ENCODE peak calls at places on chromosome 18, in four cellular contexts. One of them, this sample, is unnamed.
A peak's percentile ranks its signal among the peaks of the same experiment; 100 is the strongest.

GRCh38 chr18:37334494-37335125 is 231.0 kb downstream of the CELF4 start:
- DNase-seq in PC-9: no peak
- DNase-seq in dorsolateral prefrontal cortex: no peak
- DNase-seq in colonic mucosa: no peak
- DNase-seq in this sample: no peak

GRCh38 chr18:68267583-68267982 is 447.3 kb downstream of the TMX3 start:
- DNase-seq in PC-9: no peak
- DNase-seq in dorsolateral prefrontal cortex: no peak
- DNase-seq in colonic mucosa: no peak
- DNase-seq in this sample: no peak

GRCh38 chr18:8261651-8262091 is 347.6 kb upstream of the RAB12 start:
- DNase-seq in PC-9: no peak
- DNase-seq in dorsolateral prefrontal cortex: no peak
- DNase-seq in colonic mucosa: no peak
- DNase-seq in this sample: no peak

GRCh38 chr18:45014047-45014501 is 333.4 kb downstream of the SETBP1 start:
- DNase-seq in PC-9: peak; percentile 65
- DNase-seq in dorsolateral prefrontal cortex: peak; percentile 47
- DNase-seq in colonic mucosa: no peak
- DNase-seq in this sample: peak; percentile 43

GRCh38 chr18:75005622-75006021 is 203.3 kb downstream of the PTGR3 start:
- DNase-seq in PC-9: no peak
- DNase-seq in dorsolateral prefrontal cortex: no peak
- DNase-seq in colonic mucosa: no peak
- DNase-seq in this sample: no peak

GRCh38 chr18:35888329-35888728 is 84.2 kb upstream of the RMP24 start:
- DNase-seq in PC-9: no peak
- DNase-seq in dorsolateral prefrontal cortex: no peak
- DNase-seq in colonic mucosa: no peak
- DNase-seq in this sample: no peak

GRCh38 chr18:57737661-57738060 is 65.5 kb downstream of the ATP8B1 start:
- DNase-seq in PC-9: peak; percentile 87
- DNase-seq in dorsolateral prefrontal cortex: peak; percentile 80
- DNase-seq in colonic mucosa: no peak
- DNase-seq in this sample: peak; percentile 74

GRCh38 chr18:57819671-57820460 is 16.8 kb upstream of the ATP8B1 start:
- DNase-seq in PC-9: peak; percentile 96
- DNase-seq in dorsolateral prefrontal cortex: no peak
- DNase-seq in colonic mucosa: peak; percentile 89
- DNase-seq in this sample: peak; percentile 89

GRCh38 chr18:25464211-25464610 is 112.2 kb upstream of the ZNF521 start:
- DNase-seq in PC-9: no peak
- DNase-seq in dorsolateral prefrontal cortex: no peak
- DNase-seq in colonic mucosa: no peak
- DNase-seq in this sample: no peak

GRCh38 chr18:77124452-77124922 is 8.1 kb downstream of the MBP start:
- DNase-seq in PC-9: no peak
- DNase-seq in dorsolateral prefrontal cortex: no peak
- DNase-seq in colonic mucosa: no peak
- DNase-seq in this sample: peak; percentile 70

GRCh38 chr18:70991577-70991976 is 702.7 kb downstream of the SOCS6 start:
- DNase-seq in PC-9: no peak
- DNase-seq in dorsolateral prefrontal cortex: no peak
- DNase-seq in colonic mucosa: no peak
- DNase-seq in this sample: no peak

GRCh38 chr18:69596345-69596744 is 195.7 kb downstream of the DOK6 start:
- DNase-seq in PC-9: no peak
- DNase-seq in dorsolateral prefrontal cortex: no peak
- DNase-seq in colonic mucosa: no peak
- DNase-seq in this sample: no peak

GRCh38 chr18:3411854-3412268 is 38.1 kb upstream of the TGIF1 start:
- DNase-seq in PC-9: peak; percentile 72
- DNase-seq in dorsolateral prefrontal cortex: no peak
- DNase-seq in colonic mucosa: peak; percentile 67
- DNase-seq in this sample: peak; percentile 74

GRCh38 chr18:80033181-80034067 is 810 bp upstream of the RBFA start:
- DNase-seq in PC-9: no peak
- DNase-seq in dorsolateral prefrontal cortex: peak; percentile 73
- DNase-seq in colonic mucosa: no peak
- DNase-seq in this sample: no peak

GRCh38 chr18:75343389-75343788 is 84.1 kb downstream of the SMIM21 start:
- DNase-seq in PC-9: no peak
- DNase-seq in dorsolateral prefrontal cortex: no peak
- DNase-seq in colonic mucosa: no peak
- DNase-seq in this sample: no peak

GRCh38 chr18:2854871-2855270 is 8.1 kb downstream of the EMILIN2 start:
- DNase-seq in PC-9: no peak
- DNase-seq in dorsolateral prefrontal cortex: no peak
- DNase-seq in colonic mucosa: no peak
- DNase-seq in this sample: no peak

GRCh38 chr18:34223893-34224422 is 755 bp downstream of the NOL4 start:
- DNase-seq in PC-9: no peak
- DNase-seq in dorsolateral prefrontal cortex: no peak
- DNase-seq in colonic mucosa: no peak
- DNase-seq in this sample: no peak

GRCh38 chr18:42053188-42053781 is 98.3 kb downstream of the PIK3C3 start:
- DNase-seq in PC-9: no peak
- DNase-seq in dorsolateral prefrontal cortex: peak; percentile 35
- DNase-seq in colonic mucosa: peak; percentile 50
- DNase-seq in this sample: peak; percentile 62

GRCh38 chr18:54209471-54210180 is 14.8 kb downstream of the MBD2 start:
- DNase-seq in PC-9: no peak
- DNase-seq in dorsolateral prefrontal cortex: no peak
- DNase-seq in colonic mucosa: no peak
- DNase-seq in this sample: no peak

GRCh38 chr18:49225160-49225559 is 235.3 kb downstream of the DYM start:
- DNase-seq in PC-9: no peak
- DNase-seq in dorsolateral prefrontal cortex: no peak
- DNase-seq in colonic mucosa: no peak
- DNase-seq in this sample: no peak

GRCh38 chr18:13500227-13500865 is 226.0 kb downstream of the FAM210A start:
- DNase-seq in PC-9: no peak
- DNase-seq in dorsolateral prefrontal cortex: no peak
- DNase-seq in colonic mucosa: no peak
- DNase-seq in this sample: no peak

GRCh38 chr18:39748727-39749126 is 2183.1 kb upstream of the CELF4 start:
- DNase-seq in PC-9: no peak
- DNase-seq in dorsolateral prefrontal cortex: no peak
- DNase-seq in colonic mucosa: no peak
- DNase-seq in this sample: no peak

GRCh38 chr18:26465431-26465830 is 82.9 kb downstream of the KCTD1 start:
- DNase-seq in PC-9: no peak
- DNase-seq in dorsolateral prefrontal cortex: no peak
- DNase-seq in colonic mucosa: no peak
- DNase-seq in this sample: no peak

GRCh38 chr18:1094408-1094807 is 189.7 kb downstream of the ADCYAP1 start:
- DNase-seq in PC-9: no peak
- DNase-seq in dorsolateral prefrontal cortex: no peak
- DNase-seq in colonic mucosa: no peak
- DNase-seq in this sample: no peak

GRCh38 chr18:24990548-24991219 is 361.3 kb downstream of the ZNF521 start:
- DNase-seq in PC-9: no peak
- DNase-seq in dorsolateral prefrontal cortex: no peak
- DNase-seq in colonic mucosa: no peak
- DNase-seq in this sample: no peak

GRCh38 chr18:41761329-41762028 is 193.6 kb upstream of the PIK3C3 start:
- DNase-seq in PC-9: peak; percentile 89
- DNase-seq in dorsolateral prefrontal cortex: no peak
- DNase-seq in colonic mucosa: no peak
- DNase-seq in this sample: no peak

GRCh38 chr18:13321923-13322322 is 103.4 kb downstream of the LDLRAD4 start:
- DNase-seq in PC-9: no peak
- DNase-seq in dorsolateral prefrontal cortex: no peak
- DNase-seq in colonic mucosa: no peak
- DNase-seq in this sample: no peak

GRCh38 chr18:80246656-80247402 is 485 bp downstream of the PARD6G start:
- DNase-seq in PC-9: no peak
- DNase-seq in dorsolateral prefrontal cortex: no peak
- DNase-seq in colonic mucosa: no peak
- DNase-seq in this sample: no peak

GRCh38 chr18:39796413-39796812 is 2158.6 kb upstream of the PIK3C3 start:
- DNase-seq in PC-9: no peak
- DNase-seq in dorsolateral prefrontal cortex: no peak
- DNase-seq in colonic mucosa: no peak
- DNase-seq in this sample: no peak

GRCh38 chr18:79609021-79609461 is 70.6 kb upstream of the CTDP1 start:
- DNase-seq in PC-9: no peak
- DNase-seq in dorsolateral prefrontal cortex: no peak
- DNase-seq in colonic mucosa: no peak
- DNase-seq in this sample: no peak

GRCh38 chr18:80179857-80180558 is 67.3 kb downstream of the PARD6G start:
- DNase-seq in PC-9: no peak
- DNase-seq in dorsolateral prefrontal cortex: no peak
- DNase-seq in colonic mucosa: no peak
- DNase-seq in this sample: no peak

GRCh38 chr18:4208408-4208807 is 246.7 kb downstream of the DLGAP1 start:
- DNase-seq in PC-9: no peak
- DNase-seq in dorsolateral prefrontal cortex: no peak
- DNase-seq in colonic mucosa: no peak
- DNase-seq in this sample: no peak

GRCh38 chr18:78430171-78430857 is 549.3 kb upstream of the SALL3 start:
- DNase-seq in PC-9: no peak
- DNase-seq in dorsolateral prefrontal cortex: no peak
- DNase-seq in colonic mucosa: no peak
- DNase-seq in this sample: no peak

GRCh38 chr18:32262092-32262491 is 72.3 kb downstream of the MEP1B start:
- DNase-seq in PC-9: no peak
- DNase-seq in dorsolateral prefrontal cortex: no peak
- DNase-seq in colonic mucosa: no peak
- DNase-seq in this sample: no peak

GRCh38 chr18:32259553-32259952 is 69.7 kb downstream of the MEP1B start:
- DNase-seq in PC-9: no peak
- DNase-seq in dorsolateral prefrontal cortex: no peak
- DNase-seq in colonic mucosa: peak; percentile 84
- DNase-seq in this sample: no peak

GRCh38 chr18:32258558-32259204 is 68.8 kb downstream of the MEP1B start:
- DNase-seq in PC-9: no peak
- DNase-seq in dorsolateral prefrontal cortex: no peak
- DNase-seq in colonic mucosa: no peak
- DNase-seq in this sample: no peak

GRCh38 chr18:32258148-32258547 is 68.3 kb downstream of the MEP1B start:
- DNase-seq in PC-9: no peak
- DNase-seq in dorsolateral prefrontal cortex: no peak
- DNase-seq in colonic mucosa: no peak
- DNase-seq in this sample: no peak

GRCh38 chr18:32261003-32261402 is 71.2 kb downstream of the MEP1B start:
- DNase-seq in PC-9: no peak
- DNase-seq in dorsolateral prefrontal cortex: no peak
- DNase-seq in colonic mucosa: peak; percentile 3
- DNase-seq in this sample: no peak
- TF ChIP-seq CTCF in PC-9: no peak
- TF ChIP-seq CTCF in dorsolateral prefrontal cortex: no peak
- TF ChIP-seq CTCF in colonic mucosa: peak; percentile 15
- TF ChIP-seq CTCF in this sample: no peak

GRCh38 chr18:10032331-10032979 is 118.6 kb downstream of the VAPA start:
- DNase-seq in PC-9: no peak
- DNase-seq in dorsolateral prefrontal cortex: no peak
- DNase-seq in colonic mucosa: no peak
- DNase-seq in this sample: no peak
- TF ChIP-seq CTCF in PC-9: no peak
- TF ChIP-seq CTCF in dorsolateral prefrontal cortex: peak; percentile 61
- TF ChIP-seq CTCF in colonic mucosa: no peak
- TF ChIP-seq CTCF in this sample: no peak

GRCh38 chr18:48036641-48037421 is 106.4 kb upstream of the SMAD2 start:
- DNase-seq in PC-9: no peak
- DNase-seq in dorsolateral prefrontal cortex: no peak
- DNase-seq in colonic mucosa: no peak
- DNase-seq in this sample: no peak

GRCh38 chr18:48038636-48039035 is 108.2 kb upstream of the SMAD2 start:
- DNase-seq in PC-9: no peak
- DNase-seq in dorsolateral prefrontal cortex: no peak
- DNase-seq in colonic mucosa: no peak
- DNase-seq in this sample: no peak

GRCh38 chr18:48039769-48040215 is 109.3 kb upstream of the SMAD2 start:
- DNase-seq in PC-9: no peak
- DNase-seq in dorsolateral prefrontal cortex: no peak
- DNase-seq in colonic mucosa: no peak
- DNase-seq in this sample: no peak

GRCh38 chr18:48036191-48036590 is 105.7 kb upstream of the SMAD2 start:
- DNase-seq in PC-9: no peak
- DNase-seq in dorsolateral prefrontal cortex: no peak
- DNase-seq in colonic mucosa: no peak
- DNase-seq in this sample: no peak

DNA sequence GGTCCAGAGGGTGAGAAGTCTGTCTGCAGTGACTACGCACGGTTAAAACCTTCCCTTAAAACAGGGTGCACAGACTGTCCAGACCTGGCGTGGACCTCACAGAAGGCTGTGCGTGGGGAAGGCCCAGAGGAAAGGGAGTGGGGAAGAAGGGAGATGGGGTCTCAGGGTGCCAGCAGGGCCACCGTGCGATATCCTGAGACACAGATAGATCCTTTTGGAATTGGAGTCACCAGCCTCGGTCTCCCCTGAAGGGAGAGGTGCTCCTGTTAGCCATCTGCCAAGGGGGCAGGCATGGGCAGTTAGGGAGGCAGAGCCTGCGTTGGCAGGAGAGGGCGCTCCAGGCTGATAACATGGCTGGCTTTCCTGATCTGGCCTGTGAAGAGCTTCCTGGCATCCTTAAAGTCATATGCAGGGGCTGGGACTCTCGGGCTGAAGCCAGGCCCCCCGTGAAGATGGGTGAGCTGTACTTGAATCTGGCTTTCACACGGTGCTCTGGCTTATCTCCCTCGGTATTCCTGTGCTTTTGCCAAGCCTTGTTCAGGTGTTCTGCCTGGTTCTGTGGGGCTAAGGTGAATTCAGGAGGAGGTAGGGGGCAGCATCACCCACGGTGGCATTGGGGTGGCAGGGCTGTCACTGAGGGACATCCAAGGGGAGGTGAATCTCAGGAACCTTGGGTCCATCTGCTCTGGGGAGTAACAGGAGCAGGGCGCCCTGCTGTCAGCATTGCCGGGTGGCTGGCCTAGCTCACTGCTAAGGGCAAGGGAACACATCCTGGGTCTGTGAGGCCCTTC is 107.2 kb upstream of the SMAD2 start:
- DNase-seq in PC-9: no peak
- DNase-seq in dorsolateral prefrontal cortex: no peak
- DNase-seq in colonic mucosa: no peak
- DNase-seq in this sample: peak; percentile 23
- TF ChIP-seq CTCF in PC-9: peak; percentile 32
- TF ChIP-seq CTCF in dorsolateral prefrontal cortex: no peak
- TF ChIP-seq CTCF in colonic mucosa: peak; percentile 23
- TF ChIP-seq CTCF in this sample: no peak

DNA sequence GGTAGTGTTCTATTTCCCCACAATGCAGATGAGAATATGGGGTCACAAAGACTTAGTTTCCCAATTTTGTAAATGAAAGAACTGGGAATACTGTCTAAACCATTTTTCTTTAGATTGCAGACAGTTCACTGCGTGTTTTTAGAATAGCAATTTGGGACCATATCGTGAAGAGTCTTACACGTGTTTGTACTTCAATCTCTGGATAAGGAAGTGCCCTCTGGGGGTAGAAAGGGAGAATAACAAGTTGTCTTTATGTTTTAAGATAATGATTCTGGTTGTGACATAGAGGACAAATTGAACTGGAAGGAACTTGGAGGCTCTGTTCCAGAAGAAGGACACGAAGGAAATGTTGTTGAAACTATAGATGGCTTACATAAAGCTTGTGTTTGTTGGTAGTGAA is 457.7 kb downstream of the CBLN2 start:
- DNase-seq in PC-9: peak; percentile 37
- DNase-seq in dorsolateral prefrontal cortex: no peak
- DNase-seq in colonic mucosa: no peak
- DNase-seq in this sample: no peak
- TF ChIP-seq CTCF in PC-9: peak; percentile 63
- TF ChIP-seq CTCF in dorsolateral prefrontal cortex: peak; percentile 59
- TF ChIP-seq CTCF in colonic mucosa: no peak
- TF ChIP-seq CTCF in this sample: peak; percentile 62

This sample was measured in Calu3.